ENCODE peak calls at places on chromosomes 5 and 9, in six cellular contexts. H is body of pancreas, Q is AG08396, O is posterior vena cava, M is BE2C, K is adrenal gland. Z is an unnamed sample.

GRCh38 chr5:168578506-168579205 is 512 bp downstream of the PANK3 start:
- DNase-seq in M (peak; percentile 75), H (no peak), K (no peak), Q (no peak), O (no peak), Z (peak; percentile 40)

GRCh38 chr5:14370386-14370785 is 211.2 kb upstream of the OTULINL start:
- DNase-seq in K (no peak), Q (no peak), O (no peak), H (no peak), M (no peak), Z (no peak)

GRCh38 chr5:28708472-28708871 is 1670.1 kb upstream of the CDH9 start:
- DNase-seq in K (no peak), M (no peak), Q (no peak), H (no peak), O (no peak), Z (no peak)

GRCh38 chr9:129888809-129889460 is 53.7 kb downstream of the USP20 start:
- DNase-seq in Q (no peak), O (no peak), K (no peak), H (no peak), M (no peak), Z (no peak)

GRCh38 chr9:4739587-4740372 is 1.2 kb downstream of the AK3 start:
- DNase-seq in O (no peak), K (no peak), M (no peak), Q (no peak), H (no peak), Z (no peak)

GRCh38 chr5:154086641-154087040 is 47.9 kb downstream of the MFAP3 start:
- DNase-seq in Q (no peak), O (no peak), K (no peak), H (no peak), M (no peak), Z (no peak)

GRCh38 chr5:154878642-154879335 is 20.4 kb downstream of the CNOT8 start:
- DNase-seq in Q (no peak), H (no peak), K (no peak), M (no peak), O (no peak), Z (no peak)

GRCh38 chr9:72102520-72102919 is 42.1 kb upstream of the C9orf57 start:
- DNase-seq in O (no peak), K (no peak), Q (no peak), M (no peak), H (no peak), Z (no peak)

GRCh38 chr5:79685621-79686020 is 4.0 kb upstream of the CMYA5 start:
- DNase-seq in M (no peak), Q (no peak), H (no peak), O (no peak), K (no peak), Z (no peak)

GRCh38 chr5:119318256-119318914 is 37.4 kb upstream of the TNFAIP8 start:
- DNase-seq in H (no peak), M (no peak), O (no peak), Q (no peak), K (no peak), Z (no peak)

GRCh38 chr9:117825609-117826347 is 121.6 kb downstream of the TLR4 start:
- DNase-seq in M (no peak), H (no peak), O (no peak), K (no peak), Q (no peak), Z (no peak)

GRCh38 chr5:175728885-175729828 is 71.3 kb downstream of the HRH2 start:
- DNase-seq in O (no peak), Q (peak; percentile 20), K (peak; percentile 24), H (no peak), M (peak; percentile 69), Z (no peak)

GRCh38 chr9:124695280-124695890 is 75.7 kb downstream of the NR6A1 start:
- DNase-seq in Q (no peak), H (no peak), O (no peak), K (no peak), M (no peak), Z (no peak)

GRCh38 chr9:38681747-38682227 is 38.1 kb downstream of the FAM240B start:
- DNase-seq in M (no peak), K (no peak), H (no peak), O (no peak), Q (no peak), Z (no peak)

GRCh38 chr5:23257656-23258055 is 249.8 kb upstream of the PRDM9 start:
- DNase-seq in Q (no peak), K (no peak), O (no peak), H (no peak), M (no peak), Z (no peak)

GRCh38 chr5:163161512-163161911 is 275.9 kb upstream of the CCNG1 start:
- DNase-seq in H (no peak), M (no peak), O (no peak), K (no peak), Q (no peak), Z (no peak)

GRCh38 chr9:128152781-128153116 is 3.5 kb downstream of the LCN2 start:
- DNase-seq in K (no peak), H (no peak), O (no peak), Q (no peak), M (no peak), Z (no peak)

GRCh38 chr9:13110766-13111400 is 168.6 kb downstream of the MPDZ start:
- DNase-seq in H (peak; percentile 29), O (no peak), M (peak; percentile 40), K (no peak), Q (no peak), Z (no peak)

GRCh38 chr5:15995206-15996052 is 184.2 kb downstream of the MARCHF11 start:
- DNase-seq in M (peak; percentile 66), O (no peak), Q (peak; percentile 22), H (no peak), K (no peak), Z (no peak)

GRCh38 chr5:116754556-116754955 is 179.9 kb upstream of the SEMA6A start:
- DNase-seq in K (no peak), M (no peak), Q (no peak), H (no peak), O (no peak), Z (no peak)

GRCh38 chr9:89790542-89791109 is 185.8 kb downstream of the GADD45G start:
- DNase-seq in K (no peak), M (no peak), H (no peak), Q (no peak), O (peak; percentile 40), Z (no peak)

GRCh38 chr5:96993760-96994159 is 57.9 kb downstream of the LNPEP start:
- DNase-seq in H (no peak), Q (no peak), M (no peak), O (no peak), K (no peak), Z (no peak)

GRCh38 chr9:17380126-17380861 is 198.6 kb upstream of the SH3GL2 start:
- DNase-seq in O (no peak), K (no peak), Q (no peak), M (no peak), H (no peak), Z (no peak)

Z was measured in 8988T.